ENCODE peak calls at places on chromosomes 5 and 9, in eight cellular contexts. E, A, W, F, V, N, Q and D are unnamed samples.

GRCh38 chr5:137431051-137431450 is 68.1 kb downstream of the SPOCK1 start:
- DNase-seq in E (no peak), A (peak; percentile 55), W (no peak), F (no peak), V (no peak), N (no peak), Q (no peak), D (no peak)

GRCh38 chr5:119276976-119277375 is 78.8 kb upstream of the TNFAIP8 start:
- DNase-seq in E (peak; percentile 51), A (no peak), W (no peak), F (no peak), V (no peak), N (no peak), Q (no peak), D (no peak)

GRCh38 chr5:154397652-154398406 is 48.0 kb upstream of the SAP30L start:
- DNase-seq in E (no peak), A (no peak), W (no peak), F (no peak), V (no peak), N (no peak), Q (no peak), D (no peak)

GRCh38 chr9:105401651-105402050 is 46.2 kb upstream of the FSD1L start:
- DNase-seq in E (no peak), A (no peak), W (peak; percentile 57), F (no peak), V (no peak), N (no peak), Q (no peak), D (no peak)

GRCh38 chr5:173315495-173316352 is 12.5 kb downstream of the STC2 start:
- DNase-seq in E (peak; percentile 16), A (no peak), W (peak; percentile 60), F (no peak), V (no peak), N (no peak), Q (no peak), D (no peak)

GRCh38 chr5:134846641-134846960 is 833 bp downstream of the C5orf24 start:
- DNase-seq in E (no peak), A (no peak), W (no peak), F (no peak), V (peak; percentile 37), N (no peak), Q (no peak), D (no peak)

GRCh38 chr5:175868996-175869638 is 2.3 kb upstream of the CPLX2 start:
- DNase-seq in E (no peak), A (no peak), W (no peak), F (no peak), V (no peak), N (no peak), Q (no peak), D (no peak)

GRCh38 chr5:156394642-156395393 is 67.9 kb downstream of the SGCD start:
- DNase-seq in E (no peak), A (no peak), W (peak; percentile 36), F (no peak), V (no peak), N (no peak), Q (no peak), D (no peak)

GRCh38 chr5:100803391-100803790 is 99.7 kb downstream of the ST8SIA4 start:
- DNase-seq in E (no peak), A (no peak), W (peak; percentile 54), F (no peak), V (no peak), N (no peak), Q (no peak), D (peak; percentile 60)

GRCh38 chr5:139178948-139179347 is 19.2 kb downstream of the SIL1 start:
- DNase-seq in E (no peak), A (no peak), W (peak; percentile 80), F (no peak), V (no peak), N (no peak), Q (no peak), D (no peak)

GRCh38 chr9:111857555-111858211 is 38.9 kb upstream of the UGCG start:
- DNase-seq in E (no peak), A (no peak), W (no peak), F (no peak), V (no peak), N (no peak), Q (no peak), D (no peak)

GRCh38 chr5:112956606-112957005 is 20.0 kb upstream of the DCP2 start:
- DNase-seq in E (no peak), A (no peak), W (peak; percentile 40), F (no peak), V (no peak), N (no peak), Q (no peak), D (no peak)